ENCODE peak calls at places on chromosomes 13 and 19, in seven cellular contexts. B is Peyer's patch, G is mesothelial cell of epicardium, K is heart right ventricle, E is fibroblast of villous mesenchyme, Z is psoas muscle, C is fibroblast of pulmonary artery. M is an unnamed sample.

GRCh38 chr19:54035215-54036178 is 28.2 kb downstream of the VSTM1 start:
- DNase-seq in C (peak; percentile 92), G (no peak), B (no peak), Z (no peak), K (no peak), E (peak; percentile 87), M (peak; percentile 81)

GRCh38 chr19:47723573-47723923 is 10.3 kb downstream of the EHD2 start:
- DNase-seq in E (peak; percentile 92), C (peak; percentile 91), B (no peak), Z (peak; percentile 69), K (peak; percentile 54), G (no peak), M (peak; percentile 88)

GRCh38 chr19:55287361-55288079 is 3.7 kb downstream of the BRSK1 start:
- DNase-seq in G (no peak), K (no peak), B (no peak), C (no peak), E (no peak), Z (no peak), M (no peak)

GRCh38 chr19:29724102-29724641 is 9.1 kb upstream of the C19orf12 start:
- DNase-seq in B (no peak), Z (no peak), K (no peak), G (peak; percentile 52), C (peak; percentile 15), E (peak; percentile 4), M (peak; percentile 3)

GRCh38 chr13:43686557-43686956 is 100.2 kb downstream of the ENOX1 start:
- DNase-seq in B (no peak), Z (peak; percentile 44), K (peak; percentile 27), G (no peak), E (peak; percentile 88), C (peak; percentile 90), M (peak; percentile 91)

GRCh38 chr19:7857727-7858701 is 16.2 kb downstream of the PRR36 start:
- DNase-seq in K (no peak), Z (no peak), C (no peak), E (no peak), G (no peak), B (no peak), M (no peak)

GRCh38 chr13:67052550-67053237 is 177.4 kb downstream of the PCDH9 start:
- DNase-seq in E (no peak), K (no peak), B (no peak), Z (no peak), G (no peak), C (no peak), M (no peak)

GRCh38 chr19:15820646-15821045 is 5.2 kb upstream of the OR10H1 start:
- DNase-seq in B (no peak), C (no peak), Z (no peak), G (no peak), E (no peak), K (no peak), M (no peak)

GRCh38 chr19:19548915-19549537 is 11.0 kb downstream of the CILP2 start:
- DNase-seq in B (no peak), E (no peak), K (no peak), C (peak; percentile 31), Z (no peak), G (no peak), M (no peak)

GRCh38 chr13:101552797-101553196 is 100.3 kb downstream of the ITGBL1 start:
- DNase-seq in E (peak; percentile 82), Z (no peak), K (no peak), C (peak; percentile 52), G (no peak), B (no peak), M (peak; percentile 60)

GRCh38 chr13:106100261-106100919 is 435.1 kb downstream of the EFNB2 start:
- DNase-seq in C (no peak), E (no peak), G (no peak), Z (no peak), K (no peak), B (no peak), M (no peak)

DNA sequence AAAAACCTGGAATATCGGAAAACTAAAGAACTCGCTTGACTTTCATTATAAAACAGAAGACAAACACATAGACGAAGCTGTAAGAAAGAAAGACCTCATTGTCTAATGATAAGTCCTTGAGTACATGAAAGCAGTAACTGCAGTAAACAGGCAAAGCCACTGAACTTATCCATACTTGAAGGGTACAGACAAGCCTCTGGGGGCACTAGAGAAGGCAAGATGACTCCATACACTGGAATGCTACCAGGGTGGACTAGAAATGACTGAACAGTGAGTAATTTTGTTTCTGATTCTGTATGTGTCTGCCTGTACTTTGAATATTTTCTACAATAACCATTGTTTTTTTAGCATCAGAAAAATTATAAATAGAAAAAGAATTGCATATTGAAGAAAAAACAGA is 507.9 kb downstream of the UQCRFS1 start:
- DNase-seq in Z (no peak), B (no peak), C (peak; percentile 80), E (peak; percentile 7), G (no peak), K (no peak), M (peak; percentile 77)
- TF ChIP-seq CTCF in Z (no peak), B (no peak), C (peak; percentile 50), E (no peak), G (no peak), K (no peak), M (peak; percentile 52)

GRCh38 chr13:64997438-64997837 is 2232.7 kb downstream of the PCDH9 start:
- DNase-seq in C (no peak), E (no peak), G (no peak), B (no peak), K (no peak), Z (no peak), M (no peak)
- TF ChIP-seq CTCF in C (no peak), E (no peak), G (peak; percentile 21), B (no peak), K (no peak), Z (no peak), M (no peak)

DNA sequence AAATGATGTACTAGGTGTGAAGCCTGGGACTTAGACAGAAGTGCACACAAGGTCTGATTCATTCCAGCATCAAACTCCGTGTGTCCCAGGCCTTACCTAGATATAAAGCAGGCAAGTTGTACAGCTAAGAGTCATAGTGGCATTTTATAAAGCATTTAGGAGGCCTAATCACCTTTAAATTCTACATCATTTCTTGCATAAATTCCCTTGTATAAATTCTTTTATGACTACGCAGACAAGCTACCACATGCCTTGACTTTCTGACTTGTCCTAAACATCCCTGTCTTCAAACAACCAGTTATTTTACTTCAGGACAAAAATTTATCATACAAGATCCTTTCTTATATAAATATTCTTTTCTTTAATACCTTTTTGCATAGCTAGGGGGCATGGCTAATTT is 22.5 kb downstream of the TMEM255B start:
- DNase-seq in G (no peak), B (no peak), C (no peak), Z (no peak), K (no peak), E (no peak), M (no peak)
- TF ChIP-seq CTCF in G (peak; percentile 38), B (no peak), C (no peak), Z (no peak), K (no peak), E (no peak), M (peak; percentile 16)

DNA sequence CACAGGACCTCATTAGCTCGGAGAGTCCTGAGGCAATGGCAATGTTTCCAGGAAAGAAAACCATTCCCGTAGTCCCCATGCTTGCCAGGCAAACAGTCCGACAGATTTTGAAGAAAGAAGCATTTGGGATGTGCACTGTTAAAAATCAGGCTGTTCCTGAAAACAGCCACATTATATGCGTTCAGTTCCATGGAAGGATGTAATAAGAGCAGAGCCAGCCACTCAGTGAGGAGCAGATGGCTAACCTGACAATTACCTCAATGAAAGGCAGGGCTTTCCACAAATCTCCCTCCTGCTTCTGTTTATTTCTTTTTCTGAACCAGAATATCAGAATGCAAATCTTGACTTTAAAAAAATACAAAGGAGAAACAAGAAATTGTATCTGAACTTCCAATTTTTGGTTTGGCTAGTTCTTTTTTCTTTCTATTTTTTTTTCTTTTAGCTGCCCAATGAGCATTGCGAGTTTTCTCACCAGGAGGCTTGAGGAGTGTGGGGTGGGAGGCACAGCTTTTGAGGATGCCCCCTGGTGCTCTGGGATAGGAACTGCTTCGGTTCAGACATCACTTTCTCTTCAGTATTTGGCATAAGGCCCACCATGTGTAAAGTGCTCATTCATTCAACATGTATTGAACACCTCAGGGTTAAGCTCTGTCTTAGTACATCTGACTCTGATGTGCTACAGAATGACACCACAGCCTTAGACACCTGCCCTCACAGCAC is 124.2 kb downstream of the TBC1D4 start:
- DNase-seq in B (no peak), C (peak; percentile 76), G (no peak), K (no peak), E (peak; percentile 67), Z (no peak), M (peak; percentile 72)
- TF ChIP-seq CTCF in B (peak; percentile 50), C (peak; percentile 69), G (peak; percentile 50), K (peak; percentile 66), E (peak; percentile 73), Z (peak; percentile 53), M (peak; percentile 72)

M was measured in astrocyte of the spinal cord.